ENCODE peak calls at places on chromosomes 11 and 22, in ten cellular contexts. One of them, this sample, is unnamed.

GRCh38 chr11:82854242-82854641 is 46.0 kb downstream of the PRCP start:
- DNase-seq in endodermal cell: no peak
- DNase-seq in A549: no peak
- DNase-seq in GM23338: no peak
- DNase-seq in HCT116: no peak
- DNase-seq in Caco-2: no peak
- DNase-seq in fibroblast of lung: peak; percentile 42
- DNase-seq in RWPE1: no peak
- DNase-seq in heart right ventricle: no peak
- DNase-seq in NB4: no peak
- DNase-seq in this sample: no peak

GRCh38 chr11:131658952-131659351 is 288.5 kb downstream of the NTM start:
- DNase-seq in GM23338: no peak
- DNase-seq in Caco-2: no peak
- DNase-seq in RWPE1: no peak
- DNase-seq in NB4: no peak
- DNase-seq in endodermal cell: peak; percentile 31
- DNase-seq in A549: no peak
- DNase-seq in HCT116: no peak
- DNase-seq in heart right ventricle: no peak
- DNase-seq in fibroblast of lung: peak; percentile 51
- DNase-seq in this sample: no peak

GRCh38 chr11:118873804-118874203 is 9.9 kb upstream of the CXCR5 start:
- DNase-seq in endodermal cell: no peak
- DNase-seq in GM23338: no peak
- DNase-seq in HCT116: no peak
- DNase-seq in fibroblast of lung: no peak
- DNase-seq in RWPE1: no peak
- DNase-seq in heart right ventricle: no peak
- DNase-seq in NB4: no peak
- DNase-seq in Caco-2: no peak
- DNase-seq in A549: no peak
- DNase-seq in this sample: no peak

GRCh38 chr11:8717876-8718753 is 35.5 kb downstream of the RPL27A start:
- DNase-seq in HCT116: no peak
- DNase-seq in GM23338: no peak
- DNase-seq in RWPE1: peak; percentile 64
- DNase-seq in NB4: peak; percentile 66
- DNase-seq in heart right ventricle: peak; percentile 39
- DNase-seq in A549: peak; percentile 56
- DNase-seq in Caco-2: no peak
- DNase-seq in fibroblast of lung: peak; percentile 95
- DNase-seq in endodermal cell: peak; percentile 78
- DNase-seq in this sample: no peak

GRCh38 chr22:32326647-32327046 is 31.0 kb upstream of the RFPL3 start:
- DNase-seq in RWPE1: no peak
- DNase-seq in Caco-2: no peak
- DNase-seq in heart right ventricle: no peak
- DNase-seq in fibroblast of lung: no peak
- DNase-seq in endodermal cell: peak; percentile 29
- DNase-seq in A549: no peak
- DNase-seq in HCT116: no peak
- DNase-seq in GM23338: no peak
- DNase-seq in NB4: no peak
- DNase-seq in this sample: no peak

GRCh38 chr22:39534591-39535301 is 2.2 kb upstream of the RPS19BP1 start:
- DNase-seq in RWPE1: peak; percentile 60
- DNase-seq in heart right ventricle: peak; percentile 87
- DNase-seq in fibroblast of lung: peak; percentile 49
- DNase-seq in A549: peak; percentile 62
- DNase-seq in GM23338: peak; percentile 95
- DNase-seq in endodermal cell: peak; percentile 98
- DNase-seq in HCT116: no peak
- DNase-seq in NB4: peak; percentile 72
- DNase-seq in Caco-2: peak; percentile 89
- DNase-seq in this sample: peak; percentile 99

GRCh38 chr11:12207384-12208150 is 97.2 kb downstream of the MICAL2 start:
- DNase-seq in NB4: no peak
- DNase-seq in RWPE1: no peak
- DNase-seq in endodermal cell: no peak
- DNase-seq in HCT116: no peak
- DNase-seq in heart right ventricle: no peak
- DNase-seq in Caco-2: peak; percentile 13
- DNase-seq in A549: no peak
- DNase-seq in fibroblast of lung: peak; percentile 87
- DNase-seq in GM23338: no peak
- DNase-seq in this sample: no peak

GRCh38 chr11:20008870-20009644 is 151.2 kb downstream of the DBX1 start:
- DNase-seq in heart right ventricle: no peak
- DNase-seq in RWPE1: no peak
- DNase-seq in GM23338: no peak
- DNase-seq in Caco-2: no peak
- DNase-seq in A549: no peak
- DNase-seq in endodermal cell: no peak
- DNase-seq in NB4: no peak
- DNase-seq in fibroblast of lung: no peak
- DNase-seq in HCT116: no peak
- DNase-seq in this sample: no peak

DNA sequence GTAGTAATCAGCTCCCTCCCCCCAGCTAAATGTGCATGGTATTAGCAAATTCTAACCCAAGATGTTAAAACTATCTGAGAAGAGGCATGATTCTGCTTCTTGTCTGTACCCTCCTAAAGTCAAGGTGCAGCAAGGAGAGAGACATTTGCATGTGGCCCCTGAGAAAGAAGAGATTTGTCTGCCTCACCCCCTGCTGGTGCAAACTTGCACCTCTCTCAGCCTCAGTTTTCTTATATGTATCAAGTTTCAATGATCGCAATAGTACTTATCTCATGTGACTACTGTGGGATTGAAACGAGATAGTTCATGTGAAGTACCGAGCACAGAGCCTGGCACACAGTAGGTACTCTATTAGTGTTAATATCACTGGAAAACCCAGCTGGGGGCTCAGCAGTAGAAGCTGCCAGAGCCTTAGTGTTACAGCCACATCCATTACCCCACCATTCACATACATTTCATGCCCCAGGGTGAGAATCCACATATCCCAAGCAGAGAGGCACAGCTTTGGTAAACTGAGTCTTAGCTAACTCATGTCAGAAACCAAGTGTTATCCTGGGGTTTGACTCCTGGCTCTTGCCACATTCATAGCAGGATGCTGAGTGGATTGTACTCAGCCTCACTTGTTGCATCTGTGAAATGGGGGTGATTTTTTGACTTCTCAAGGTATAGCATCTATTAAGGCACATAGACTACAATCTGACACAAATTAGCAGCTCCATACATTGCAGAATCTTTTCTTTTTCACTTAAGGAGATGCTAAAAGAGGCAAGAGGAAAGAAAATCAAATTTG is 24.9 kb downstream of the CD44 start:
- DNase-seq in HCT116: no peak
- DNase-seq in endodermal cell: peak; percentile 64
- DNase-seq in fibroblast of lung: no peak
- DNase-seq in A549: no peak
- DNase-seq in heart right ventricle: no peak
- DNase-seq in NB4: no peak
- DNase-seq in GM23338: peak; percentile 65
- DNase-seq in RWPE1: no peak
- DNase-seq in Caco-2: no peak
- DNase-seq in this sample: no peak
- TF ChIP-seq CTCF in HCT116: peak; percentile 61
- TF ChIP-seq CTCF in endodermal cell: peak; percentile 65
- TF ChIP-seq CTCF in fibroblast of lung: peak; percentile 35
- TF ChIP-seq CTCF in A549: no peak
- TF ChIP-seq CTCF in heart right ventricle: no peak
- TF ChIP-seq CTCF in NB4: no peak
- TF ChIP-seq CTCF in GM23338: peak; percentile 37
- TF ChIP-seq CTCF in RWPE1: no peak
- TF ChIP-seq CTCF in Caco-2: peak; percentile 10
- TF ChIP-seq CTCF in this sample: peak; percentile 35

GRCh38 chr11:133946541-133947297 is 10.0 kb downstream of the IGSF9B start:
- DNase-seq in Caco-2: no peak
- DNase-seq in GM23338: peak; percentile 39
- DNase-seq in HCT116: no peak
- DNase-seq in fibroblast of lung: no peak
- DNase-seq in RWPE1: no peak
- DNase-seq in NB4: no peak
- DNase-seq in heart right ventricle: peak; percentile 52
- DNase-seq in endodermal cell: peak; percentile 63
- DNase-seq in A549: no peak
- DNase-seq in this sample: no peak

GRCh38 chr11:133948711-133949110 is 8.1 kb downstream of the IGSF9B start:
- DNase-seq in Caco-2: no peak
- DNase-seq in A549: no peak
- DNase-seq in fibroblast of lung: no peak
- DNase-seq in endodermal cell: peak; percentile 48
- DNase-seq in NB4: no peak
- DNase-seq in HCT116: no peak
- DNase-seq in heart right ventricle: no peak
- DNase-seq in RWPE1: no peak
- DNase-seq in GM23338: no peak
- DNase-seq in this sample: no peak

GRCh38 chr11:133945087-133945974 is 11.4 kb downstream of the IGSF9B start:
- DNase-seq in endodermal cell: peak; percentile 60
- DNase-seq in Caco-2: no peak
- DNase-seq in HCT116: no peak
- DNase-seq in fibroblast of lung: peak; percentile 79
- DNase-seq in A549: no peak
- DNase-seq in heart right ventricle: peak; percentile 60
- DNase-seq in RWPE1: no peak
- DNase-seq in NB4: no peak
- DNase-seq in GM23338: no peak
- DNase-seq in this sample: no peak

GRCh38 chr11:133946018-133946417 is 10.8 kb downstream of the IGSF9B start:
- DNase-seq in A549: no peak
- DNase-seq in heart right ventricle: no peak
- DNase-seq in GM23338: no peak
- DNase-seq in NB4: no peak
- DNase-seq in HCT116: no peak
- DNase-seq in RWPE1: no peak
- DNase-seq in Caco-2: no peak
- DNase-seq in fibroblast of lung: no peak
- DNase-seq in endodermal cell: no peak
- DNase-seq in this sample: no peak

GRCh38 chr11:133947298-133947905 is 9.4 kb downstream of the IGSF9B start:
- DNase-seq in A549: peak; percentile 44
- DNase-seq in RWPE1: peak; percentile 55
- DNase-seq in Caco-2: peak; percentile 67
- DNase-seq in fibroblast of lung: peak; percentile 66
- DNase-seq in NB4: peak; percentile 67
- DNase-seq in endodermal cell: peak; percentile 95
- DNase-seq in heart right ventricle: peak; percentile 57
- DNase-seq in GM23338: peak; percentile 93
- DNase-seq in HCT116: no peak
- DNase-seq in this sample: peak; percentile 50
- TF ChIP-seq CTCF in A549: no peak
- TF ChIP-seq CTCF in RWPE1: no peak
- TF ChIP-seq CTCF in Caco-2: no peak
- TF ChIP-seq CTCF in fibroblast of lung: no peak
- TF ChIP-seq CTCF in NB4: peak; percentile 64
- TF ChIP-seq CTCF in endodermal cell: peak; percentile 66
- TF ChIP-seq CTCF in heart right ventricle: peak; percentile 65
- TF ChIP-seq CTCF in GM23338: peak; percentile 43
- TF ChIP-seq CTCF in HCT116: peak; percentile 27
- TF ChIP-seq CTCF in this sample: peak; percentile 36

DNA sequence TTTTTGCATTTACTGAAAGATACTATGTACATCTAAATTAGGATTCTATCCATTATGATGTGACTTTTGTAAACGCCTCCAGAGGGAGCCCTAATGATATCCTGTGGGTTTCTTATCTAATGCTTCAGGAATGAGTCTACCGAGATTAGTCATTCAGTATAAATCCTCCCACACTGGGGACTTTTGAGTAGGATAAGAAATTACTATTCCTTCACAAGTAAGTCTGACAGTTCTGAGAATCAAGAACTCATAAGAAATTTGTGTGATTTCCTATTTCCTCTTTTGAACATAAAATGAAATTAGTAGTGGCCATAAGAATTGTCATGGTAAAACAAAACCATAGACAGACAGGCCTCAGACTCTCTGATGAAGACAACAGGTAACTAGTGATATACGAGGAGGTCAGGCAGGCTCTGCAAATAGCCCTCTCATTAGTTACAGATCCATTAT is 10.0 kb upstream of the OR5M1 start:
- DNase-seq in HCT116: no peak
- DNase-seq in A549: peak; percentile 77
- DNase-seq in Caco-2: peak; percentile 58
- DNase-seq in NB4: peak; percentile 58
- DNase-seq in GM23338: peak; percentile 83
- DNase-seq in RWPE1: peak; percentile 72
- DNase-seq in fibroblast of lung: peak; percentile 41
- DNase-seq in endodermal cell: peak; percentile 51
- DNase-seq in heart right ventricle: no peak
- DNase-seq in this sample: no peak
- TF ChIP-seq CTCF in HCT116: peak; percentile 22
- TF ChIP-seq CTCF in A549: peak; percentile 70
- TF ChIP-seq CTCF in Caco-2: peak; percentile 67
- TF ChIP-seq CTCF in NB4: peak; percentile 63
- TF ChIP-seq CTCF in GM23338: peak; percentile 86
- TF ChIP-seq CTCF in RWPE1: peak; percentile 57
- TF ChIP-seq CTCF in fibroblast of lung: no peak
- TF ChIP-seq CTCF in endodermal cell: peak; percentile 83
- TF ChIP-seq CTCF in heart right ventricle: peak; percentile 60
- TF ChIP-seq CTCF in this sample: peak; percentile 71

GRCh38 chr11:34996958-34997357 is 80.5 kb downstream of the PDHX start:
- DNase-seq in heart right ventricle: no peak
- DNase-seq in endodermal cell: no peak
- DNase-seq in HCT116: no peak
- DNase-seq in fibroblast of lung: no peak
- DNase-seq in A549: no peak
- DNase-seq in RWPE1: no peak
- DNase-seq in NB4: no peak
- DNase-seq in GM23338: no peak
- DNase-seq in Caco-2: no peak
- DNase-seq in this sample: no peak

GRCh38 chr11:34999453-34999852 is 83.0 kb downstream of the PDHX start:
- DNase-seq in endodermal cell: no peak
- DNase-seq in fibroblast of lung: no peak
- DNase-seq in RWPE1: no peak
- DNase-seq in Caco-2: no peak
- DNase-seq in HCT116: no peak
- DNase-seq in heart right ventricle: no peak
- DNase-seq in A549: no peak
- DNase-seq in GM23338: no peak
- DNase-seq in NB4: peak; percentile 20
- DNase-seq in this sample: no peak

GRCh38 chr11:34997872-34998548 is 81.6 kb downstream of the PDHX start:
- DNase-seq in A549: peak; percentile 29
- DNase-seq in NB4: peak; percentile 43
- DNase-seq in RWPE1: peak; percentile 44
- DNase-seq in fibroblast of lung: peak; percentile 38
- DNase-seq in Caco-2: no peak
- DNase-seq in GM23338: no peak
- DNase-seq in heart right ventricle: no peak
- DNase-seq in HCT116: no peak
- DNase-seq in endodermal cell: no peak
- DNase-seq in this sample: no peak

DNA sequence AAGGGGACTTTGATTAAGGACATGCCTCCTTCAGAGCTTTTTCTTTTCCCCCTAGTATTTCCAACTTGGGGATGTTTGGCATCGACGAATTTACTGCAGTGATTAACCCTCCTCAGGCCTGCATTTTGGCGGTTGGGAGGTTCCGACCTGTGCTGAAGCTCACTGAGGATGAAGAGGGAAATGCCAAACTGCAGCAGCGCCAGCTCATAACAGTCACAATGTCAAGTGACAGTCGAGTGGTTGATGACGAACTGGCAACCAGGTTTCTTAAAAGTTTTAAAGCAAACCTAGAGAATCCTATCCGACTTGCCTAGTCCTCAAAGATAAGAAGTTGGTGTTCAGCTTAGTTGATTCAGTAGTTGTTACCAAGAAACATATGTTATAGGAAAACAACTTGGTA is 78.4 kb downstream of the PDHX start:
- DNase-seq in A549: no peak
- DNase-seq in endodermal cell: no peak
- DNase-seq in Caco-2: no peak
- DNase-seq in NB4: no peak
- DNase-seq in RWPE1: no peak
- DNase-seq in HCT116: no peak
- DNase-seq in GM23338: no peak
- DNase-seq in heart right ventricle: no peak
- DNase-seq in fibroblast of lung: no peak
- DNase-seq in this sample: no peak
- TF ChIP-seq CTCF in A549: no peak
- TF ChIP-seq CTCF in endodermal cell: no peak
- TF ChIP-seq CTCF in Caco-2: no peak
- TF ChIP-seq CTCF in NB4: no peak
- TF ChIP-seq CTCF in RWPE1: no peak
- TF ChIP-seq CTCF in HCT116: no peak
- TF ChIP-seq CTCF in GM23338: no peak
- TF ChIP-seq CTCF in heart right ventricle: no peak
- TF ChIP-seq CTCF in fibroblast of lung: no peak
- TF ChIP-seq CTCF in this sample: no peak

This sample was measured in neural crest cell.